ENCODE peak calls at places on chromosome 2, in eight cellular contexts. W is aorta, A is heart right ventricle, L is tibial artery, M is body of pancreas, S is pancreas, P is IMR-90, N is HCT116. V is an unnamed sample.

GRCh38 chr2:152242787-152243472 is 67.4 kb upstream of the STAM2 start:
- DNase-seq in W (no peak), A (no peak), L (no peak), M (no peak), S (no peak), P (no peak), N (no peak), V (no peak)

GRCh38 chr2:237092920-237093781 is 7.5 kb downstream of the COPS8 start:
- DNase-seq in W (no peak), A (no peak), L (peak; percentile 47), M (peak; percentile 48), S (no peak), P (peak; percentile 85), N (peak; percentile 2), V (peak; percentile 56)

GRCh38 chr2:230913406-230913805 is 11.6 kb downstream of the GPR55 start:
- DNase-seq in W (peak; percentile 24), A (no peak), L (no peak), M (peak; percentile 52), S (no peak), P (no peak), N (peak; percentile 15), V (no peak)

GRCh38 chr2:199484927-199485326 is 27.2 kb upstream of the SATB2 start:
- DNase-seq in W (no peak), A (no peak), L (no peak), M (no peak), S (no peak), P (no peak), N (no peak), V (no peak)

GRCh38 chr2:65161551-65162100 is 31.7 kb upstream of the RAB1A start:
- DNase-seq in W (no peak), A (no peak), L (no peak), M (no peak), S (no peak), P (no peak), N (no peak), V (peak; percentile 11)

GRCh38 chr2:51003345-51004192 is 28.4 kb downstream of the NRXN1 start:
- DNase-seq in W (no peak), A (no peak), L (no peak), M (no peak), S (no peak), P (peak; percentile 47), N (no peak), V (no peak)

GRCh38 chr2:34524115-34524514 is 925.0 kb upstream of the FAM98A start:
- DNase-seq in W (no peak), A (no peak), L (no peak), M (no peak), S (no peak), P (no peak), N (no peak), V (no peak)

GRCh38 chr2:159035790-159036411 is 67.5 kb downstream of the TANC1 start:
- DNase-seq in W (no peak), A (no peak), L (no peak), M (peak; percentile 55), S (no peak), P (peak; percentile 68), N (peak; percentile 62), V (no peak)

GRCh38 chr2:209753020-209753419 is 18.6 kb upstream of the UNC80 start:
- DNase-seq in W (no peak), A (no peak), L (no peak), M (no peak), S (no peak), P (no peak), N (no peak), V (no peak)

GRCh38 chr2:203583084-203583695 is 48.1 kb upstream of the RAPH1 start:
- DNase-seq in W (no peak), A (no peak), L (no peak), M (no peak), S (no peak), P (no peak), N (no peak), V (no peak)

GRCh38 chr2:4930704-4931103 is 761.5 kb upstream of the SOX11 start:
- DNase-seq in W (no peak), A (no peak), L (no peak), M (no peak), S (no peak), P (no peak), N (no peak), V (no peak)

GRCh38 chr2:234241656-234242445 is 191.3 kb downstream of the SPP2 start:
- DNase-seq in W (no peak), A (no peak), L (no peak), M (no peak), S (no peak), P (peak; percentile 77), N (no peak), V (peak; percentile 89)

GRCh38 chr2:235418918-235419317 is 74.9 kb upstream of the AGAP1 start:
- DNase-seq in W (no peak), A (no peak), L (no peak), M (no peak), S (no peak), P (no peak), N (no peak), V (no peak)

GRCh38 chr2:26720322-26721166 is 28.0 kb downstream of the KCNK3 start:
- DNase-seq in W (peak; percentile 97), A (peak; percentile 90), L (peak; percentile 77), M (peak; percentile 97), S (peak; percentile 96), P (peak; percentile 82), N (peak; percentile 29), V (peak; percentile 66)

GRCh38 chr2:121888189-121888557 is 132.7 kb downstream of the TSN start:
- DNase-seq in W (no peak), A (no peak), L (no peak), M (no peak), S (no peak), P (no peak), N (peak; percentile 37), V (peak; percentile 15)

GRCh38 chr2:174327559-174327897 is 7.2 kb upstream of the SP9 start:
- DNase-seq in W (no peak), A (no peak), L (no peak), M (no peak), S (no peak), P (no peak), N (no peak), V (no peak)
- H3K4me3 ChIP-seq in W (no peak overlapping the region), A (no peak overlapping the region), L (no peak overlapping the region), M (no peak overlapping the region), S (no peak overlapping the region), P (no peak overlapping the region), N (no peak overlapping the region), V (no peak overlapping the region)

GRCh38 chr2:229270551-229271410 is at the start of gene PID1:
- DNase-seq in W (peak; percentile 83), A (peak; percentile 48), L (peak; percentile 29), M (peak; percentile 42), S (peak; percentile 78), P (peak; percentile 5), N (no peak), V (peak; percentile 65)

GRCh38 chr2:229265727-229266126 is 5.4 kb downstream of the PID1 start:
- DNase-seq in W (no peak), A (no peak), L (no peak), M (no peak), S (no peak), P (no peak), N (no peak), V (no peak)

GRCh38 chr2:229268626-229269025 is 2.5 kb downstream of the PID1 start:
- DNase-seq in W (no peak), A (no peak), L (no peak), M (no peak), S (no peak), P (peak; percentile 13), N (no peak), V (no peak)

GRCh38 chr2:229269986-229270385 is 1.1 kb downstream of the PID1 start:
- DNase-seq in W (no peak), A (no peak), L (no peak), M (no peak), S (no peak), P (no peak), N (no peak), V (peak; percentile 47)

GRCh38 chr2:229269146-229269545 is 1.9 kb downstream of the PID1 start:
- DNase-seq in W (no peak), A (no peak), L (peak; percentile 29), M (no peak), S (no peak), P (no peak), N (no peak), V (no peak)
- H3K27me3 ChIP-seq in W (no peaks in the 10 kb centered on the region), A (peaks cover 10% of the 10 kb centered on the region), L (peaks cover 4% of the 10 kb centered on the region), M (no peaks in the 10 kb centered on the region), S (no peaks in the 10 kb centered on the region), P (no peaks in the 10 kb centered on the region), N (no peaks in the 10 kb centered on the region), V (no peaks in the 10 kb centered on the region)

GRCh38 chr2:85411405-85411748 is 1.2 kb upstream of the CAPG start:
- DNase-seq in W (no peak), A (no peak), L (no peak), M (no peak), S (peak; percentile 24), P (no peak), N (no peak), V (no peak)

GRCh38 chr2:85409719-85410583 is at the start of gene CAPG:
- DNase-seq in W (peak; percentile 84), A (peak; percentile 55), L (peak; percentile 66), M (peak; percentile 53), S (peak; percentile 73), P (no peak), N (no peak), V (peak; percentile 92)

GRCh38 chr2:85413592-85414421 is 3.6 kb upstream of the CAPG start:
- DNase-seq in W (peak; percentile 89), A (no peak), L (no peak), M (no peak), S (no peak), P (peak; percentile 46), N (no peak), V (peak; percentile 82)

GRCh38 chr2:85414761-85415498 is 3.6 kb upstream of the SH2D6 start:
- DNase-seq in W (no peak), A (no peak), L (no peak), M (no peak), S (no peak), P (no peak), N (no peak), V (no peak)

DNA sequence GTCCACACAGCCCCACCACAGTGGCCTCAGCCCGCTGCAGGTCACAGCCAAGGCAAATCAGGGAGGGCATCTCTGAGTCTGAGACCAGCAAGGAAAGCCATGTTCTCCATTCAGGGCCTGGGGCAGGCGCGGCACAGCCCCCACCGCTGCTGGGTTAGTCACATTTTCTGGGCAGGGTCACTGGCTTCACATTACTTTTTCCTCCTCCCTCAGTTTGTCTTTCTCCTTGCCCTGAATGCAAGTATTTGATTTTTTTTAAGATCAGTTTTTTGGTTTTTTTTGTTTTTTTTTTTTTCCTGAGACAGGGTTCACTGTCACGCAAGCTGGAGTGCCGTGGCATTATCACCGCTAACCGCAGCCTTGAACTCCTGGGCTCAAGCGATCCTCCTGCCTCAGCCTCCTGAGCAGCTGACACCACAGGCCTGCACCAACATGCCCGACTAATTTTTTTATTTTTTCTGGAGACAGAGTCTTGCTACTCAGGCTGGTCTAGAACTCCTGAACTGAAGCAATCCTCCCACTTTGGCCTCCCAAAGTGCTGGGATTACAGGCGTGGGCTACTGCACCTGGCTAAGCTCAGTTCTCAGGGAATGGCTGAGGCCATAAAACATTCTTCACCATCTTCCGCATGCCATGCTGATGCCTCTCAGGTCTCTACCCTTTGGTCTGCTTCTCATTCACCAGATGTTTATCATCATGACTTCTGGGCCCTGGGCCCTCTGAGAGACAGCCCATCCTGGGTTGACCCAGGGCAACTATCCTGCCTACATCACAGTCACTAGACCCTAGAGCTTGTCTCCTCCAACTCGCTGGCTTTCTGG is 628 bp upstream of the CAPG start:
- DNase-seq in W (no peak), A (no peak), L (no peak), M (no peak), S (peak; percentile 14), P (no peak), N (no peak), V (peak; percentile 80)
- H3K4me3 ChIP-seq in W (no peak overlapping the region), A (peak overlapping the region; percentile 48), L (peak overlapping the region; percentile 27), M (no peak overlapping the region), S (no peak overlapping the region), P (no peak overlapping the region), N (peak overlapping the region; percentile 25), V (peak overlapping the region; percentile 54)

GRCh38 chr2:85753525-85754312 is at the start of gene ATOH8:
- DNase-seq in W (peak; percentile 93), A (peak; percentile 82), L (peak; percentile 81), M (peak; percentile 61), S (no peak), P (peak; percentile 67), N (no peak), V (peak; percentile 76)
- H3K27me3 ChIP-seq in W (no peaks in the 10 kb centered on the region), A (no peaks in the 10 kb centered on the region), L (no peaks in the 10 kb centered on the region), M (peaks cover 29% of the 10 kb centered on the region), S (no peaks in the 10 kb centered on the region), P (no peaks in the 10 kb centered on the region), N (peaks cover 56% of the 10 kb centered on the region), V (no peaks in the 10 kb centered on the region)

V was measured in MG63.